ENCODE peak calls at places on chromosomes 12 and 14, in seven cellular contexts. W is effector memory CD4-positive, alpha-beta T cell; H is effector memory CD8-positive, alpha-beta T cell; J is body of pancreas; X is aorta; M is endodermal cell; R is MCF 10A. B is an unnamed sample.
A peak's percentile ranks its signal among the peaks of the same experiment; 100 is the strongest.

GRCh38 chr12:122079532-122080081 is 1.1 kb downstream of the MLXIP start:
- DNase-seq in W (no peak), H (no peak), J (no peak), X (no peak), M (no peak), R (peak; percentile 32), B (peak; percentile 56)

GRCh38 chr12:104276192-104277131 is 27.1 kb upstream of the EID3 start:
- DNase-seq in W (no peak), H (no peak), J (no peak), X (no peak), M (no peak), R (no peak), B (no peak)

GRCh38 chr12:43728117-43728516 is 30.5 kb downstream of the PUS7L start:
- DNase-seq in W (no peak), H (no peak), J (no peak), X (no peak), M (no peak), R (no peak), B (no peak)

GRCh38 chr12:74021937-74022336 is 515.7 kb upstream of the ATXN7L3B start:
- DNase-seq in W (no peak), H (no peak), J (peak; percentile 61), X (no peak), M (peak; percentile 94), R (peak; percentile 68), B (no peak)

GRCh38 chr14:94097091-94097490 is 13.4 kb upstream of the IFI27 start:
- DNase-seq in W (no peak), H (no peak), J (no peak), X (no peak), M (no peak), R (no peak), B (no peak)

GRCh38 chr14:74710477-74710876 is 2.4 kb downstream of the AREL1 start:
- DNase-seq in W (no peak), H (no peak), J (no peak), X (no peak), M (no peak), R (no peak), B (no peak)

GRCh38 chr12:21073822-21074460 is 57.1 kb upstream of the SLCO1B1 start:
- DNase-seq in W (no peak), H (no peak), J (no peak), X (peak; percentile 36), M (peak; percentile 82), R (peak; percentile 23), B (no peak)

GRCh38 chr14:104294628-104294982 is 156.2 kb downstream of the KIF26A start:
- DNase-seq in W (no peak), H (no peak), J (no peak), X (peak; percentile 65), M (no peak), R (no peak), B (peak; percentile 15)

GRCh38 chr14:68279777-68280233 is 460.2 kb downstream of the RAD51B start:
- DNase-seq in W (no peak), H (no peak), J (no peak), X (no peak), M (no peak), R (no peak), B (no peak)

B was measured in suprapubic skin.